ENCODE peak calls at places on chromosomes 4 and X, in ten cellular contexts. G is amniotic epithelial cell; V is GM23248; T is activated naive CD4-positive, alpha-beta T cell treated with anti-CD3 and anti-CD28 coated beads, Interleukin-2, amount 10 ng/mL, durations not matched to agents 7 days and 5 days; Z is breast epithelium; F is AG04450; U is DMS153; E is effector memory CD4-positive, alpha-beta T cell; R is lower lobe of right lung; D is bronchial epithelial cell. K is an unnamed sample.

GRCh38 chr4:87188063-87188462 is 32.4 kb downstream of the KLHL8 start:
- DNase-seq in D (peak), R (no peak), U (no peak), Z (no peak), E (no peak), G (no peak), V (no peak), T (no peak), F (peak), K (peak)

GRCh38 chr4:84497835-84498202 is 1.3 kb downstream of the NKX6-1 start:
- DNase-seq in V (no peak), U (no peak), E (no peak), D (no peak), Z (no peak), T (no peak), G (no peak), F (no peak), R (no peak), K (no peak)

GRCh38 chr4:146522862-146523205 is 1.1 kb upstream of the SLC10A7 start:
- DNase-seq in F (no peak), G (no peak), E (no peak), V (peak), R (no peak), U (no peak), T (no peak), D (peak), Z (no peak), K (peak)

GRCh38 chr4:38681283-38682066 is 17.5 kb downstream of the KLF3 start:
- DNase-seq in Z (no peak), U (no peak), G (peak), V (peak), D (no peak), F (peak), E (no peak), T (no peak), R (no peak), K (peak)

GRCh38 chr4:189232274-189232673 is 708.4 kb upstream of the FRG1 start:
- DNase-seq in G (no peak), R (no peak), D (peak), E (no peak), U (no peak), Z (no peak), V (no peak), F (no peak), T (no peak), K (peak)

GRCh38 chr4:104128031-104128849 is 366.5 kb downstream of the CXXC4 start:
- DNase-seq in U (peak), D (no peak), R (no peak), Z (no peak), G (no peak), F (no peak), E (no peak), T (no peak), V (no peak), K (no peak)

GRCh38 chrX:147333821-147334220 is 519.3 kb upstream of the CXorf51A start:
- DNase-seq in E (no peak), G (no peak), R (no peak), Z (no peak), D (no peak), V (no peak), U (no peak), F (no peak), T (no peak), K (no peak)

GRCh38 chr4:156388826-156389225 is 435.2 kb upstream of the CTSO start:
- DNase-seq in R (no peak), U (no peak), F (no peak), T (no peak), Z (no peak), G (peak), E (no peak), V (peak), D (no peak), K (peak)

GRCh38 chr4:23260510-23260909 is 567.8 kb downstream of the GBA3 start:
- DNase-seq in V (no peak), G (no peak), E (no peak), F (no peak), D (no peak), U (no peak), R (no peak), T (no peak), Z (no peak), K (no peak)

GRCh38 chrX:3286196-3286920 is 60.1 kb downstream of the MXRA5 start:
- DNase-seq in Z (no peak), F (no peak), D (peak), U (no peak), E (no peak), T (no peak), G (peak), R (no peak), V (peak), K (peak)

GRCh38 chrX:70084592-70084991 is 22.3 kb downstream of the OTUD6A start:
- DNase-seq in G (no peak), Z (no peak), R (no peak), D (no peak), V (no peak), F (no peak), T (no peak), E (no peak), U (no peak), K (no peak)

GRCh38 chr4:169202878-169203277 is 67.9 kb downstream of the SH3RF1 start:
- DNase-seq in U (no peak), T (no peak), V (no peak), Z (no peak), F (no peak), D (no peak), G (no peak), R (no peak), E (no peak), K (no peak)

GRCh38 chr4:74061430-74061829 is 22.9 kb upstream of the CXCL3 start:
- DNase-seq in Z (no peak), F (no peak), T (no peak), R (no peak), E (no peak), V (no peak), U (no peak), G (no peak), D (no peak), K (no peak)

GRCh38 chr4:67006791-67007190 is 538.5 kb downstream of the CENPC start:
- DNase-seq in F (no peak), D (no peak), U (no peak), G (no peak), Z (no peak), R (no peak), E (no peak), T (no peak), V (no peak), K (no peak)

GRCh38 chrX:39753296-39753996 is 344.3 kb downstream of the BCOR start:
- DNase-seq in U (no peak), R (no peak), Z (no peak), G (peak), F (no peak), T (no peak), V (no peak), E (no peak), D (peak), K (no peak)

GRCh38 chrX:20571611-20572010 is 304.9 kb upstream of the RPS6KA3 start:
- DNase-seq in D (no peak), Z (no peak), U (no peak), V (peak), T (no peak), R (no peak), F (no peak), E (no peak), G (peak), K (peak)

GRCh38 chrX:35890699-35891098 is 28.8 kb upstream of the CFAP47 start:
- DNase-seq in R (no peak), F (no peak), T (peak), E (no peak), G (peak), V (peak), D (peak), U (peak), Z (no peak), K (peak)

GRCh38 chr4:37662861-37663390 is 23.2 kb downstream of the RELL1 start:
- DNase-seq in E (no peak), V (no peak), F (no peak), G (no peak), T (no peak), Z (no peak), D (no peak), R (no peak), U (no peak), K (no peak)

K was measured in fibroblast of mammary gland.